ENCODE peak calls at places on chromosomes 7 and 10, in nine cellular contexts. One of them, this sample, is unnamed. For H3K9me3, the result is how much of the 10 kb centered on the place peaks cover.

GRCh38 chr10:61994404-61995031 is 93.0 kb downstream of the ARID5B start:
- DNase-seq in CD8-positive, alpha-beta memory T cell: no peak
- DNase-seq in CD8-positive, alpha-beta T cell: no peak
- DNase-seq in Caco-2: no peak
- DNase-seq in A549: no peak
- DNase-seq in Panc1: no peak
- DNase-seq in PC-9: no peak
- DNase-seq in hepatocyte: no peak
- DNase-seq in IMR-90: no peak
- DNase-seq in this sample: no peak

GRCh38 chr10:103693070-103693811 is 162.1 kb downstream of the SH3PXD2A start:
- DNase-seq in CD8-positive, alpha-beta memory T cell: peak
- DNase-seq in PC-9: no peak
- DNase-seq in A549: peak
- DNase-seq in hepatocyte: peak
- DNase-seq in Caco-2: no peak
- DNase-seq in Panc1: no peak
- DNase-seq in IMR-90: no peak
- DNase-seq in CD8-positive, alpha-beta T cell: peak
- DNase-seq in this sample: no peak

GRCh38 chr10:51117794-51118193 is 43.5 kb downstream of the PRKG1 start:
- DNase-seq in Caco-2: no peak
- DNase-seq in IMR-90: peak
- DNase-seq in PC-9: no peak
- DNase-seq in CD8-positive, alpha-beta memory T cell: no peak
- DNase-seq in CD8-positive, alpha-beta T cell: no peak
- DNase-seq in hepatocyte: no peak
- DNase-seq in A549: no peak
- DNase-seq in Panc1: no peak
- DNase-seq in this sample: peak

GRCh38 chr10:99430116-99430450 is 341 bp downstream of the GOT1 start:
- DNase-seq in Caco-2: no peak
- DNase-seq in CD8-positive, alpha-beta T cell: no peak
- DNase-seq in A549: no peak
- DNase-seq in IMR-90: no peak
- DNase-seq in PC-9: no peak
- DNase-seq in Panc1: no peak
- DNase-seq in CD8-positive, alpha-beta memory T cell: no peak
- DNase-seq in hepatocyte: no peak
- DNase-seq in this sample: no peak

GRCh38 chr7:1289681-1290261 is 57.1 kb downstream of the UNCX start:
- DNase-seq in hepatocyte: no peak
- DNase-seq in A549: no peak
- DNase-seq in PC-9: no peak
- DNase-seq in Panc1: no peak
- DNase-seq in IMR-90: no peak
- DNase-seq in Caco-2: no peak
- DNase-seq in CD8-positive, alpha-beta T cell: no peak
- DNase-seq in CD8-positive, alpha-beta memory T cell: no peak
- DNase-seq in this sample: no peak

GRCh38 chr7:130758429-130759056 is 24.5 kb upstream of the KLF14 start:
- DNase-seq in PC-9: no peak
- DNase-seq in Caco-2: no peak
- DNase-seq in IMR-90: peak
- DNase-seq in CD8-positive, alpha-beta T cell: no peak
- DNase-seq in CD8-positive, alpha-beta memory T cell: no peak
- DNase-seq in Panc1: peak
- DNase-seq in hepatocyte: peak
- DNase-seq in A549: peak
- DNase-seq in this sample: peak

GRCh38 chr7:47094462-47094861 is 487.4 kb downstream of the TNS3 start:
- DNase-seq in A549: no peak
- DNase-seq in PC-9: no peak
- DNase-seq in IMR-90: no peak
- DNase-seq in CD8-positive, alpha-beta memory T cell: no peak
- DNase-seq in CD8-positive, alpha-beta T cell: no peak
- DNase-seq in Panc1: no peak
- DNase-seq in hepatocyte: no peak
- DNase-seq in Caco-2: no peak
- DNase-seq in this sample: no peak

GRCh38 chr7:26789481-26790175 is 74.8 kb downstream of the SKAP2 start:
- DNase-seq in hepatocyte: no peak
- DNase-seq in Caco-2: no peak
- DNase-seq in PC-9: no peak
- DNase-seq in A549: no peak
- DNase-seq in IMR-90: no peak
- DNase-seq in Panc1: no peak
- DNase-seq in CD8-positive, alpha-beta memory T cell: no peak
- DNase-seq in CD8-positive, alpha-beta T cell: no peak
- DNase-seq in this sample: no peak

DNA sequence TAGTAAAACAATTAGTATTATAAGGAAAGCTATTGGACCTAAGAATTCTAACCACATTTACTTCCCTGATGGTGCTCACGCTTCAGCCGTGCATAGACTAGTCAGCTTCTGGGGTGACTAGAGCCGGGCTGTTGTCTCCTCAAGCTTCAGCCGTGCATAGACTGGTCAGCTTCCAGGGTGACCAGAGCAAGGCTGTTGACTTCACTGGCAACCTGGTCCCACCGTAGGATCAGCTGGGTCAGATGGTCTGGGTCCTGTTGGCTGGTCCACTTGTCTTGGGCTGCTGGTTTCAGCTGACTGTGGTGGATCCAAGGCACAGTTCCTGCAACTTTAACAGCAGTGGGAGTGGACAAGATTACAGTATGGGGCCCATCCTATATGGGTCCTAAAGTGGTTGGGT is 99.4 kb downstream of the TRIM24 start:
- DNase-seq in PC-9: no peak
- DNase-seq in hepatocyte: no peak
- DNase-seq in Panc1: no peak
- DNase-seq in IMR-90: no peak
- DNase-seq in CD8-positive, alpha-beta memory T cell: no peak
- DNase-seq in A549: no peak
- DNase-seq in Caco-2: no peak
- DNase-seq in CD8-positive, alpha-beta T cell: no peak
- DNase-seq in this sample: no peak
- H3K9me3 ChIP-seq in PC-9: under half
- H3K9me3 ChIP-seq in hepatocyte: under half
- H3K9me3 ChIP-seq in Panc1: under half
- H3K9me3 ChIP-seq in IMR-90: under half
- H3K9me3 ChIP-seq in CD8-positive, alpha-beta memory T cell: under half
- H3K9me3 ChIP-seq in A549: under half
- H3K9me3 ChIP-seq in Caco-2: half or more
- H3K9me3 ChIP-seq in CD8-positive, alpha-beta T cell: under half
- H3K9me3 ChIP-seq in this sample: under half

DNA sequence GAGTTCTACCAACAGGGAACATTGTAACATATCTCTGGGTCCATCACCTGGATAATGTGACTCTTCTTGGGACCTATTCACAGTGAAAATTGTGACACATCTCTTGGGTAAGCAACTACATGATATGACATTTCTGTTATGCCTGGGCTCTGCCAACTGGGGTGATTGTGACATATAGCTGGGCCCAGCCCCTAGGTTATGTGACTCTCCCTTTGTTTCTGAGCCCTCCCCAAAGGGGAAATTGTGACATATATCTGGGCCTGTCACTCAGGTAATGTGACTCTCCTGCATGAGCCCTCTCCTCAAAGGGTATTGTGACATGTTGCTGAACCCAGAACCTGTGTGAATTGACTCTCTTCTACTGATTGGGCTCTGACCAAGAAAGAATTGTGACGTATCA is 22.4 kb upstream of the ZNF107 start:
- DNase-seq in Caco-2: no peak
- DNase-seq in IMR-90: no peak
- DNase-seq in CD8-positive, alpha-beta memory T cell: no peak
- DNase-seq in hepatocyte: no peak
- DNase-seq in PC-9: no peak
- DNase-seq in A549: no peak
- DNase-seq in CD8-positive, alpha-beta T cell: no peak
- DNase-seq in Panc1: no peak
- DNase-seq in this sample: no peak
- H3K9me3 ChIP-seq in Caco-2: under half
- H3K9me3 ChIP-seq in IMR-90: under half
- H3K9me3 ChIP-seq in CD8-positive, alpha-beta memory T cell: under half
- H3K9me3 ChIP-seq in hepatocyte: under half
- H3K9me3 ChIP-seq in PC-9: under half
- H3K9me3 ChIP-seq in A549: under half
- H3K9me3 ChIP-seq in CD8-positive, alpha-beta T cell: under half
- H3K9me3 ChIP-seq in Panc1: under half
- H3K9me3 ChIP-seq in this sample: under half

GRCh38 chr7:154910125-154910524 is 92.8 kb downstream of the PAXIP1 start:
- DNase-seq in Caco-2: no peak
- DNase-seq in A549: no peak
- DNase-seq in IMR-90: no peak
- DNase-seq in CD8-positive, alpha-beta memory T cell: no peak
- DNase-seq in Panc1: no peak
- DNase-seq in hepatocyte: no peak
- DNase-seq in PC-9: no peak
- DNase-seq in CD8-positive, alpha-beta T cell: no peak
- DNase-seq in this sample: no peak
- H3K9me3 ChIP-seq in Caco-2: under half
- H3K9me3 ChIP-seq in A549: under half
- H3K9me3 ChIP-seq in IMR-90: under half
- H3K9me3 ChIP-seq in CD8-positive, alpha-beta memory T cell: under half
- H3K9me3 ChIP-seq in Panc1: under half
- H3K9me3 ChIP-seq in hepatocyte: under half
- H3K9me3 ChIP-seq in PC-9: under half
- H3K9me3 ChIP-seq in CD8-positive, alpha-beta T cell: under half
- H3K9me3 ChIP-seq in this sample: under half

DNA sequence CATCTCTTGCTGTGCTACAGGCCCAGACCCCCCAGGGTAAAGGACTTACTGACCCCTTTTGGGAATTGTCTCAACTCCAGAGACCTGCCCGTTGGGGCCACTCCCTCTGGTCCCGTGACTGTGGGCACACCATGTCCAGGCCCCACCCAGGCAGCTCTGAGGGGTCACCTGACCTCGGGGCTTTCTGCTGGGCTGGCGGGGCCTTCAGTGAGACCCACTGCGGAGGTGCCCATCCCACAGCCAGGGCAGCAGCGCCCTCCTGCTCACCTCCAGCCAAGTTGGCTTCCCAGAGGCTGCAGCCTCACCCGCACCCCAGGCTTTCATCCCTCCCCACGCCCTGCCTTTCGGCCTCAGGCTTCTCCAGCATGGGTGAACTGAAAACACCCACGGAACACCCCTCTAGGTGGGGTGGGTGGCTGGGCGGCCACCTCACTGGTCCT is 147.2 kb downstream of the DNAJB6 start:
- DNase-seq in Caco-2: no peak
- DNase-seq in IMR-90: no peak
- DNase-seq in Panc1: no peak
- DNase-seq in PC-9: no peak
- DNase-seq in CD8-positive, alpha-beta T cell: no peak
- DNase-seq in CD8-positive, alpha-beta memory T cell: no peak
- DNase-seq in A549: no peak
- DNase-seq in hepatocyte: no peak
- DNase-seq in this sample: no peak
- H3K9me3 ChIP-seq in Caco-2: under half
- H3K9me3 ChIP-seq in IMR-90: under half
- H3K9me3 ChIP-seq in Panc1: under half
- H3K9me3 ChIP-seq in PC-9: under half
- H3K9me3 ChIP-seq in CD8-positive, alpha-beta T cell: under half
- H3K9me3 ChIP-seq in CD8-positive, alpha-beta memory T cell: under half
- H3K9me3 ChIP-seq in A549: under half
- H3K9me3 ChIP-seq in hepatocyte: under half
- H3K9me3 ChIP-seq in this sample: half or more

DNA sequence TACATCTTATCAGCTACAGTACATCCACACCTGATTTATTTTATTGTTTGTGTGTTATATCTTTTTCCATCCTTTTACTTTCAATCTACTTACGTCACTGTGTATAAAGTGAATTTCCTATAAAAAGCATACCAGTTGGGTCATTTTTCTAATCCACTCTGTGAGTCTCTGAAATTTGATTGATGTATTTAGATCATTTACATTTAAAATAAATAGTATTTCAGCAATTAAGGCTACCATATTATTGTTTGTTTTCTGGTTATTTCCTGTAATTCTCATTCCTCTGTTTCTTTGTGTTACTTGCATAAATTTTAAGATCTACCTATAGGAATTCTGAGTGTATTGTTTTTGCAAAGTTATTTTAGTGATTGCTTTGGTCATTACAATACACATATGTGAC is 53.7 kb downstream of the VSTM4 start:
- DNase-seq in Panc1: no peak
- DNase-seq in Caco-2: no peak
- DNase-seq in CD8-positive, alpha-beta memory T cell: no peak
- DNase-seq in CD8-positive, alpha-beta T cell: no peak
- DNase-seq in PC-9: no peak
- DNase-seq in hepatocyte: no peak
- DNase-seq in IMR-90: no peak
- DNase-seq in A549: no peak
- DNase-seq in this sample: no peak
- H3K9me3 ChIP-seq in Panc1: under half
- H3K9me3 ChIP-seq in Caco-2: under half
- H3K9me3 ChIP-seq in CD8-positive, alpha-beta memory T cell: under half
- H3K9me3 ChIP-seq in CD8-positive, alpha-beta T cell: under half
- H3K9me3 ChIP-seq in PC-9: under half
- H3K9me3 ChIP-seq in hepatocyte: under half
- H3K9me3 ChIP-seq in IMR-90: under half
- H3K9me3 ChIP-seq in A549: under half
- H3K9me3 ChIP-seq in this sample: under half

DNA sequence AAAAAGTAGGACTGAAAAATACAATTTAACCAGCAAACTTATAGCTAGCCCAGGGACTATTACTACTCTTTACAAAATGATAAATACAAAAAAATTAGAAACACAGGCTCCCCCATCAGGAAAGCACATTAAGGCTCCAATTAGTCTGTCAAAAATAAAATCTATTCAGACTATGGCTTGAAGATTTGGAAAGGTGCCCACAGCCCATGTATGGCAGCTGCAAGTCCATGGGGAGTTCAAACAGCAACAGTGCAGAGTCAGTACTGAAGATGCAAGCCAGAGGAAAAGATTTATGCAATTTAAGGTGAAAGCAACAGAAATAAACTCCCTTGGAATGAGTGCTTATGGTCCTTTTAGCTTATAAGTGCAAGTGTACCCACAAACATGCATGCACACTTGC is 29.7 kb downstream of the IMMP2L start:
- DNase-seq in CD8-positive, alpha-beta T cell: no peak
- DNase-seq in Caco-2: no peak
- DNase-seq in Panc1: no peak
- DNase-seq in A549: no peak
- DNase-seq in PC-9: no peak
- DNase-seq in IMR-90: no peak
- DNase-seq in hepatocyte: no peak
- DNase-seq in CD8-positive, alpha-beta memory T cell: no peak
- DNase-seq in this sample: no peak
- H3K9me3 ChIP-seq in CD8-positive, alpha-beta T cell: under half
- H3K9me3 ChIP-seq in Caco-2: under half
- H3K9me3 ChIP-seq in Panc1: under half
- H3K9me3 ChIP-seq in A549: under half
- H3K9me3 ChIP-seq in PC-9: under half
- H3K9me3 ChIP-seq in IMR-90: under half
- H3K9me3 ChIP-seq in hepatocyte: under half
- H3K9me3 ChIP-seq in CD8-positive, alpha-beta memory T cell: under half
- H3K9me3 ChIP-seq in this sample: under half

GRCh38 chr7:158272091-158272490 is 315.5 kb downstream of the PTPRN2 start:
- DNase-seq in Caco-2: peak
- DNase-seq in hepatocyte: no peak
- DNase-seq in CD8-positive, alpha-beta memory T cell: no peak
- DNase-seq in CD8-positive, alpha-beta T cell: no peak
- DNase-seq in PC-9: no peak
- DNase-seq in IMR-90: no peak
- DNase-seq in Panc1: no peak
- DNase-seq in A549: no peak
- DNase-seq in this sample: no peak
- H3K9me3 ChIP-seq in Caco-2: under half
- H3K9me3 ChIP-seq in hepatocyte: under half
- H3K9me3 ChIP-seq in CD8-positive, alpha-beta memory T cell: under half
- H3K9me3 ChIP-seq in CD8-positive, alpha-beta T cell: under half
- H3K9me3 ChIP-seq in PC-9: under half
- H3K9me3 ChIP-seq in IMR-90: half or more
- H3K9me3 ChIP-seq in Panc1: under half
- H3K9me3 ChIP-seq in A549: under half
- H3K9me3 ChIP-seq in this sample: half or more

This sample was measured in AG04450.